ENCODE peak calls at places on chromosome 3, in six cellular contexts. One of them, this sample, is unnamed.

GRCh38 chr3:110858549-110858948 is 213.1 kb upstream of the NECTIN3 start:
- DNase-seq in NB4: no peak
- DNase-seq in esophagus muscularis mucosa: no peak
- DNase-seq in body of pancreas: no peak
- DNase-seq in HepG2: no peak
- DNase-seq in spleen: no peak
- DNase-seq in this sample: no peak

GRCh38 chr3:127263586-127264231 is 24.1 kb downstream of the PRR20G start:
- DNase-seq in esophagus muscularis mucosa: peak
- DNase-seq in HepG2: no peak
- DNase-seq in spleen: no peak
- DNase-seq in body of pancreas: no peak
- DNase-seq in NB4: no peak
- DNase-seq in this sample: no peak

GRCh38 chr3:36796896-36797295 is 32.5 kb upstream of the DCLK3 start:
- DNase-seq in spleen: no peak
- DNase-seq in esophagus muscularis mucosa: no peak
- DNase-seq in NB4: no peak
- DNase-seq in HepG2: no peak
- DNase-seq in body of pancreas: no peak
- DNase-seq in this sample: no peak

GRCh38 chr3:108090066-108090700 is 648 bp downstream of the CD47 start:
- DNase-seq in HepG2: no peak
- DNase-seq in NB4: peak
- DNase-seq in spleen: no peak
- DNase-seq in body of pancreas: no peak
- DNase-seq in esophagus muscularis mucosa: no peak
- DNase-seq in this sample: peak

GRCh38 chr3:80733522-80734176 is 965.9 kb upstream of the ROBO1 start:
- DNase-seq in esophagus muscularis mucosa: no peak
- DNase-seq in spleen: no peak
- DNase-seq in NB4: peak
- DNase-seq in body of pancreas: peak
- DNase-seq in HepG2: peak
- DNase-seq in this sample: no peak

GRCh38 chr3:14522129-14522691 is 17.9 kb downstream of the GRIP2 start:
- DNase-seq in HepG2: no peak
- DNase-seq in esophagus muscularis mucosa: no peak
- DNase-seq in NB4: no peak
- DNase-seq in body of pancreas: no peak
- DNase-seq in spleen: no peak
- DNase-seq in this sample: no peak

GRCh38 chr3:177934001-177934891 is 602.0 kb upstream of the KCNMB2 start:
- DNase-seq in HepG2: peak
- DNase-seq in spleen: no peak
- DNase-seq in esophagus muscularis mucosa: no peak
- DNase-seq in body of pancreas: no peak
- DNase-seq in NB4: no peak
- DNase-seq in this sample: no peak

GRCh38 chr3:23075478-23075877 is 127.6 kb upstream of the UBE2E2 start:
- DNase-seq in spleen: no peak
- DNase-seq in NB4: no peak
- DNase-seq in body of pancreas: no peak
- DNase-seq in esophagus muscularis mucosa: no peak
- DNase-seq in HepG2: no peak
- DNase-seq in this sample: no peak

GRCh38 chr3:146160964-146161724 is at the start of gene PLOD2:
- DNase-seq in NB4: no peak
- DNase-seq in esophagus muscularis mucosa: no peak
- DNase-seq in spleen: peak
- DNase-seq in HepG2: peak
- DNase-seq in body of pancreas: peak
- DNase-seq in this sample: no peak
- TF ChIP-seq POLR2A in NB4: no peak
- TF ChIP-seq POLR2A in esophagus muscularis mucosa: peak
- TF ChIP-seq POLR2A in spleen: no peak
- TF ChIP-seq POLR2A in HepG2: peak
- TF ChIP-seq POLR2A in body of pancreas: peak
- TF ChIP-seq POLR2A in this sample: peak

DNA sequence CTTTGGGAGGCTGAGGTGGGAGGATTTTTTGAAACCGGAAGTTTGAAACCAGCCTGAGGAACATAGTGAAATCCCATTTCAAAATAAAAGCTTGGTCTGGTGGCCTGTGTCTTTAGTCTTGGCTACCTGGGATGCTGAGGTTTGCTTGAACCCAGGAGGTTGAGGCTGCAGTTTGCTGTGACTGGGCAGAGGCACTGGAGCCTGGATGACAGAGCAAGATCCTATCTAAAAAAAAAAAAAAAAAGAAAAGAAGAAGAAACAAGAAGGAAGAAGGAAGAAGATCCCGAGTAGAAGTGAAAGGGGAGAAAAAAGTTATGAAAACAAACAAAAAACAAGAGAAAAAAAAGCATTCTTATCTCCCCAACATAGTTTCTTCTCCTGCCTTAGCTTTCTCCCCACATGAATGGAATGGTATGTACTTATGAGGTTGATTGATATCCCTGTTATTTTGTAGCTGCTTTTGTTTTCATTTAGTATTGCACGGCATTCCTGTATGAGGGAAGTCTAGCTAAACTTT is 42.4 kb downstream of the TMEM40 start:
- DNase-seq in HepG2: no peak
- DNase-seq in NB4: no peak
- DNase-seq in spleen: no peak
- DNase-seq in body of pancreas: no peak
- DNase-seq in esophagus muscularis mucosa: no peak
- DNase-seq in this sample: no peak
- H3K4me3 ChIP-seq in HepG2: no peak
- H3K4me3 ChIP-seq in NB4: no peak
- H3K4me3 ChIP-seq in spleen: no peak
- H3K4me3 ChIP-seq in body of pancreas: no peak
- H3K4me3 ChIP-seq in esophagus muscularis mucosa: no peak
- H3K4me3 ChIP-seq in this sample: no peak

GRCh38 chr3:170863768-170864167 is 6.2 kb downstream of the RPL22L1 start:
- DNase-seq in NB4: peak
- DNase-seq in spleen: no peak
- DNase-seq in esophagus muscularis mucosa: no peak
- DNase-seq in body of pancreas: no peak
- DNase-seq in HepG2: no peak
- DNase-seq in this sample: no peak
- TF ChIP-seq POLR2A in NB4: no peak
- TF ChIP-seq POLR2A in spleen: no peak
- TF ChIP-seq POLR2A in esophagus muscularis mucosa: no peak
- TF ChIP-seq POLR2A in body of pancreas: no peak
- TF ChIP-seq POLR2A in HepG2: no peak
- TF ChIP-seq POLR2A in this sample: no peak

GRCh38 chr3:170361711-170362110 is 4.2 kb downstream of the SKIL start:
- DNase-seq in NB4: no peak
- DNase-seq in HepG2: no peak
- DNase-seq in spleen: no peak
- DNase-seq in body of pancreas: no peak
- DNase-seq in esophagus muscularis mucosa: no peak
- DNase-seq in this sample: no peak

GRCh38 chr3:170359178-170359704 is 1.7 kb downstream of the SKIL start:
- DNase-seq in spleen: no peak
- DNase-seq in esophagus muscularis mucosa: no peak
- DNase-seq in NB4: no peak
- DNase-seq in HepG2: no peak
- DNase-seq in body of pancreas: no peak
- DNase-seq in this sample: no peak

GRCh38 chr3:170363471-170363994 is 6.0 kb downstream of the SKIL start:
- DNase-seq in body of pancreas: no peak
- DNase-seq in NB4: no peak
- DNase-seq in spleen: no peak
- DNase-seq in esophagus muscularis mucosa: no peak
- DNase-seq in HepG2: no peak
- DNase-seq in this sample: no peak

GRCh38 chr3:170360476-170360875 is 3.0 kb downstream of the SKIL start:
- DNase-seq in esophagus muscularis mucosa: no peak
- DNase-seq in body of pancreas: no peak
- DNase-seq in spleen: no peak
- DNase-seq in NB4: no peak
- DNase-seq in HepG2: no peak
- DNase-seq in this sample: no peak

DNA sequence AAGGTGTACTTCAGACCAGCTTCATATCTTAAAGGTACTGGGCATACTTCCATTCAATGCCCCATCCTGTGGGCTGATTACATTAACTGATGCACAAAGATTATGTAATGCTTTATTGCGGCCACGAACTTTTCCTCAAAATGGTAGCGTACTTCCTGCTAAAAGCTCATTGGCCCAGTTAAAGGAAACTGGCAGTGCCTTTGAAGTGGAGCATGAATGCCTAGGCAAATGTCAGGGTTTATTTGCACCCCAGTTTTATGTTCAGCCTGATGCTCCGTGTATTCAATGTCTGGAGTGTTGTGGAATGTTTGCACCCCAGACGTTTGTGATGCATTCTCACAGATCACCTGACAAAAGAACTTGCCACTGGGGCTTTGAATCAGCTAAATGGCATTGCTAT is 3.4 kb downstream of the SKIL start:
- DNase-seq in HepG2: no peak
- DNase-seq in spleen: no peak
- DNase-seq in NB4: peak
- DNase-seq in esophagus muscularis mucosa: no peak
- DNase-seq in body of pancreas: no peak
- DNase-seq in this sample: no peak
- H3K4me3 ChIP-seq in HepG2: no peak
- H3K4me3 ChIP-seq in spleen: no peak
- H3K4me3 ChIP-seq in NB4: peak
- H3K4me3 ChIP-seq in esophagus muscularis mucosa: no peak
- H3K4me3 ChIP-seq in body of pancreas: no peak
- H3K4me3 ChIP-seq in this sample: no peak

GRCh38 chr3:58534592-58535494 is 2.1 kb downstream of the ACOX2 start:
- DNase-seq in NB4: no peak
- DNase-seq in HepG2: no peak
- DNase-seq in body of pancreas: no peak
- DNase-seq in spleen: no peak
- DNase-seq in esophagus muscularis mucosa: peak
- DNase-seq in this sample: no peak

GRCh38 chr3:58539636-58540035 is 2.6 kb upstream of the ACOX2 start:
- DNase-seq in esophagus muscularis mucosa: no peak
- DNase-seq in body of pancreas: no peak
- DNase-seq in spleen: no peak
- DNase-seq in HepG2: no peak
- DNase-seq in NB4: no peak
- DNase-seq in this sample: no peak

GRCh38 chr3:58537412-58538301 is 667 bp upstream of the ACOX2 start:
- DNase-seq in esophagus muscularis mucosa: peak
- DNase-seq in body of pancreas: peak
- DNase-seq in NB4: peak
- DNase-seq in spleen: no peak
- DNase-seq in HepG2: peak
- DNase-seq in this sample: no peak

GRCh38 chr3:58535531-58536500 is 1.2 kb downstream of the ACOX2 start:
- DNase-seq in NB4: peak
- DNase-seq in esophagus muscularis mucosa: no peak
- DNase-seq in spleen: no peak
- DNase-seq in body of pancreas: peak
- DNase-seq in HepG2: peak
- DNase-seq in this sample: peak

DNA sequence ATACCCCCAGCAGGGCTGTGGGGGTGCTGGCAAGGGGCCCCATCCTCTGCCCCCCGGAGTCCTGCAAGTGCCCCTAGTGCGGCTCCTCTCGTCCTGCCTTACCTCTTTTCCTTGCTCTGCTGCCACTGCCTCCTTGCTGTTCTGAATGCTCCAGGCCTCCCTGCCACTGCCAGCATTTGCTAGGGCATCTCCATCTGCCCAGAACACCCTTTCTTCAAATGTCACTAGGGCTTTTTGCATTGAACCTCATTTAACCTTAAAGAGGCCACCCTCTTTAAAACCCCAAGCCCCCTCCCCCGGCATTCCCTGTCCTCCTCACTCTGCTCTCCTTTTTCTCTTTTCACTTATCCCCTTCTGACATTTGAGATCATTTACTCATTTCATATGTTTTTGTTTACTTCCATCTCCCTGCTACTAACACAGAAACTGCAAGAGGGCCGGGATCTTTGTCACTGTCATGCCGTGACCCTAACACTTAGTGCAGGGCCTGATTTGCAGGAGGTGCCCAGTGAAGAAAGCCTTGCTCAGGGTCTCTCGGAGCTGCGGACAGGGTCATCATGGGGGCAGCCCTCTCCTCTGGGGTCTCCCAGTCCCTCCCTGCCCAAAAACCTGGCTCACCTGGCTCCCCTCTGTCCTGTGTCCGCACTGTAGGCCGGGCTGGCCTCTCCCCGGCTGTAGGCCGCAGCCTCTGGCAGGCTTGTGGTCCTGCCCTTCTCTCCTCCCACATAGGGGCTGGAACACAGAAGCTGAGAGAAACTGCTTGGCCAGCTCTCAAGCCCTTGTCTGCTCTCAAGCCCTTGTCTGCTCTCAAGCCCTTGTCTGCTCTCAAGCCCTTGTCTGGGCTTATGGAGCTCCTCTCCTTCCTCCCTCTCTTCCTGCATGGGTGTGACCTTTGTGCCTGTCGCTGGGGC is at the start of gene ACOX2:
- DNase-seq in NB4: peak
- DNase-seq in spleen: no peak
- DNase-seq in esophagus muscularis mucosa: peak
- DNase-seq in body of pancreas: peak
- DNase-seq in HepG2: no peak
- DNase-seq in this sample: no peak
- TF ChIP-seq POLR2A in NB4: no peak
- TF ChIP-seq POLR2A in spleen: no peak
- TF ChIP-seq POLR2A in esophagus muscularis mucosa: no peak
- TF ChIP-seq POLR2A in body of pancreas: peak
- TF ChIP-seq POLR2A in HepG2: peak
- TF ChIP-seq POLR2A in this sample: peak

GRCh38 chr3:43620953-43621405 is 832 bp downstream of the ANO10 start:
- DNase-seq in spleen: no peak
- DNase-seq in esophagus muscularis mucosa: no peak
- DNase-seq in HepG2: no peak
- DNase-seq in NB4: no peak
- DNase-seq in body of pancreas: no peak
- DNase-seq in this sample: no peak
- H3K4me3 ChIP-seq in spleen: peak
- H3K4me3 ChIP-seq in esophagus muscularis mucosa: peak
- H3K4me3 ChIP-seq in HepG2: peak
- H3K4me3 ChIP-seq in NB4: peak
- H3K4me3 ChIP-seq in body of pancreas: peak
- H3K4me3 ChIP-seq in this sample: peak

DNA sequence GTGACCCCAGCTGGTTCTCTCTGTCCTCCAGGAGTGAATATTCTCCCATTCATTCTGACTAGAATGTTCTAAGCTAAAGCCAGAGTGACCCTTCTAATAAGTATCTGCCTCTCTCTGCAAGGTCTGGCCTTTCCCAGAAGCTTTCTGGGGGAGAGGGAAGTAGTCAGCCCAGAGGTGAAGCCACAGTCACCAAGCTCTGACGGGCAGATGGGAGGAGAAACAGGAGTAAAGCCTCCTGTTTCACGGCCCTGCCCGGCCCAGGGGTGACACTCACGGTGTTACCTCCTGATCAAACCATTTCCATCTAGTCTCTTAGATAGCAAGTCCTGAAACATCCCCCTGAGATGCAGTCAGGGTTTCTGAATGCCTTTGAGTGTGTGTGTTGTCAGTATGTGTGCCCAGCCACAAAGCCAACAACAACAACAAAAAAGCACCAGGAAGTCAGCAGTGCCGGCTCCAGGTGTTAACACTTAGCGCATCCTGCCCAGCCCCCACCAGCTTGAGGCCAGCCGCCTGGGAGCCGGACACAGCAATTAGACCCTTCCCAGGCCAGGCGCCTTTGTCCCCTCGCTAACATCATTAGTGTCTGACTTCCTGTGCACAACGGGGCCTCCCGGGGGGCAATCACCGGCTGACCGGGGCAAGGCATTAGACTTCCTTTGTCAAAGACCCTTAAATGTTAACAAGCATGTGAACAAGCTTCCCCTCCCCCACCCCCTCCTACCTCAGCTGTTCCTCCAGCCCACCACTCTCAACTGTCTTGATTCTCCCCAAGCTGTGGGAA is 34.5 kb downstream of the IL17RD start:
- DNase-seq in esophagus muscularis mucosa: no peak
- DNase-seq in NB4: no peak
- DNase-seq in spleen: no peak
- DNase-seq in HepG2: no peak
- DNase-seq in body of pancreas: no peak
- DNase-seq in this sample: no peak
- TF ChIP-seq POLR2A in esophagus muscularis mucosa: no peak
- TF ChIP-seq POLR2A in NB4: no peak
- TF ChIP-seq POLR2A in spleen: no peak
- TF ChIP-seq POLR2A in HepG2: no peak
- TF ChIP-seq POLR2A in body of pancreas: no peak
- TF ChIP-seq POLR2A in this sample: no peak